ENCODE peak calls at places on chromosomes 13 and 19, in nine cellular contexts. G, Q, R, O, P, A, E, N and J are unnamed samples.

GRCh38 chr19:32862173-32862572 is 7.4 kb downstream of the SLC7A9 start:
- DNase-seq in A (no peak), G (no peak), R (no peak), Q (no peak), N (no peak), E (no peak), O (no peak), P (no peak), J (no peak)

GRCh38 chr13:24649685-24650038 is 30.5 kb upstream of the ATP12A start:
- DNase-seq in N (no peak), E (no peak), O (no peak), A (no peak), P (no peak), G (no peak), R (no peak), Q (no peak), J (no peak)

GRCh38 chr19:47523473-47523872 is 8.6 kb upstream of the NAPA start:
- DNase-seq in A (no peak), Q (no peak), P (no peak), O (no peak), E (no peak), R (no peak), G (no peak), N (no peak), J (peak; percentile 47)

GRCh38 chr13:111095031-111095840 is 19.9 kb upstream of the ARHGEF7 start:
- DNase-seq in G (no peak), R (no peak), O (no peak), E (no peak), A (no peak), P (no peak), N (no peak), Q (no peak), J (no peak)

GRCh38 chr19:43776285-43776684 is 4.5 kb downstream of the KCNN4 start:
- DNase-seq in R (no peak), E (no peak), A (no peak), O (no peak), Q (no peak), P (peak; percentile 54), G (no peak), N (no peak), J (peak; percentile 47)

GRCh38 chr19:33666196-33666595 is 44.4 kb downstream of the CHST8 start:
- DNase-seq in A (no peak), G (no peak), R (no peak), N (no peak), P (no peak), Q (no peak), E (no peak), O (no peak), J (no peak)

GRCh38 chr19:48784527-48784926 is 26.3 kb downstream of the BCAT2 start:
- DNase-seq in P (peak; percentile 58), R (no peak), Q (no peak), E (peak; percentile 53), A (peak; percentile 23), O (no peak), N (peak; percentile 20), G (no peak), J (no peak)

GRCh38 chr19:16382775-16383543 is 58.3 kb downstream of the KLF2 start:
- DNase-seq in G (peak; percentile 90), E (peak; percentile 81), Q (peak; percentile 72), R (peak; percentile 85), O (peak; percentile 88), N (peak; percentile 79), A (peak; percentile 93), P (peak; percentile 79), J (peak; percentile 82)

GRCh38 chr19:10288662-10289166 is 1.0 kb upstream of the ICAM5 start:
- DNase-seq in O (peak; percentile 76), Q (peak; percentile 49), E (peak; percentile 75), R (peak; percentile 40), G (peak; percentile 84), N (peak; percentile 57), A (peak; percentile 80), P (peak; percentile 94), J (peak; percentile 83)

GRCh38 chr19:48386981-48387380 is 4.4 kb downstream of the KDELR1 start:
- DNase-seq in P (no peak), G (no peak), R (no peak), A (no peak), N (no peak), E (peak; percentile 30), O (no peak), Q (no peak), J (no peak)

GRCh38 chr19:39351537-39352037 is 9.4 kb downstream of the SAMD4B start:
- DNase-seq in E (peak; percentile 42), A (peak; percentile 74), G (no peak), N (no peak), Q (no peak), P (peak; percentile 57), R (peak; percentile 28), O (no peak), J (peak; percentile 45)

GRCh38 chr13:30881191-30881651 is 24.9 kb upstream of the MEDAG start:
- DNase-seq in O (no peak), R (no peak), E (no peak), N (no peak), Q (peak; percentile 83), A (peak; percentile 48), P (no peak), G (no peak), J (no peak)

GRCh38 chr13:43261018-43261417 is 237.6 kb downstream of the DNAJC15 start:
- DNase-seq in A (peak; percentile 64), Q (peak; percentile 81), R (peak; percentile 90), G (no peak), O (no peak), N (peak; percentile 72), E (peak; percentile 29), P (no peak), J (no peak)

GRCh38 chr19:29672933-29673336 is 7.7 kb downstream of the PLEKHF1 start:
- DNase-seq in N (no peak), G (no peak), A (no peak), Q (no peak), E (no peak), R (no peak), P (no peak), O (no peak), J (peak; percentile 24)

GRCh38 chr19:33301011-33301899 is 1.1 kb downstream of the CEBPA start:
- DNase-seq in N (no peak), P (no peak), R (no peak), Q (no peak), A (peak; percentile 37), G (no peak), E (peak; percentile 59), O (peak; percentile 59), J (no peak)

GRCh38 chr19:35041548-35042055 is at the start of gene HPN:
- DNase-seq in O (peak; percentile 37), P (no peak), A (no peak), G (peak; percentile 96), E (no peak), Q (no peak), N (no peak), R (no peak), J (no peak)
- H3K4me2 ChIP-seq in O (peak within 1 kb of the TSS; percentile 81), P (peak within 1 kb of the TSS; percentile 57), A (no peak within 1 kb of the TSS), G (peak within 1 kb of the TSS; percentile 16), E (peak within 1 kb of the TSS; percentile 13), Q (peak within 1 kb of the TSS; percentile 40), N (peak within 1 kb of the TSS; percentile 69), R (no peak within 1 kb of the TSS), J (no peak within 1 kb of the TSS)

DNA sequence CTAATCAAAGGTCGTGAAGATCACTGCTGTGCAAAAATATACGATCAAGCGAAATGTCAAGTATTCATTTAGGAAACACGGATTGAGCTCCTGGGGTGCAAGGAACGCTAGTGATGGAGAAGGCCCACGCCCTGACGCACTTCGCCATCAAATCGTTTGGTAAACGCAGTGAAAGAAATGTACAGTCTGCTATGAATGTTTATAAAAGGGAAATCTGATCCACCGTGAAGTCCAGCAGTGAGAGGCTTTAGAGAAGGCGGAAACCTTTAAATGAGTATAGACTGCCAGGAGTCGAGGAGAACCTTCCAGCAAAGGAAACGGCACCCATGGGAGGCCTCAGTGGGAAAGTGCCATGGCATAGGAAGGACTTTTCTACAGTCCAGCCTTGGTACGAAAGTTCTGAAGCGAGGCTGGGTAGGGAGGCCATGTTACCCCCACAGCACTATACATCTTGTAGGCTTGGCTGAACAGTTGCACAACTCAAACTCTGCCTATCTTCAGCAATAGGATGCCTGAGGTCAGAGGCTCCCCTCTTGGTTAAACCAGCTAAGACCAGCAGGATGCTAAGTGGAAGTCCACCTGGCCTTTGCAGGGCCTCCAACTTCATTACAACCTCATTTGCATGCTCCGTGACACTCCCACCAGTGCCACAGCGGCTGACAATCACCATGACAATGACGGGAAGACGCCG is 20.4 kb downstream of the PCID2 start:
- DNase-seq in N (no peak), P (no peak), O (no peak), G (no peak), E (no peak), R (peak; percentile 33), A (no peak), Q (peak; percentile 36), J (no peak)
- H3K4me2 ChIP-seq in N (peak overlapping the region; percentile 29), P (no peak overlapping the region), O (no peak overlapping the region), G (no peak overlapping the region), E (peak overlapping the region; percentile 73), R (no peak overlapping the region), A (peak overlapping the region; percentile 64), Q (no peak overlapping the region), J (no peak overlapping the region)

GRCh38 chr13:48819376-48819775 is 156.3 kb upstream of the FNDC3A start:
- DNase-seq in A (peak; percentile 15), E (no peak), N (no peak), O (no peak), Q (no peak), R (no peak), G (no peak), P (no peak), J (no peak)

GRCh38 chr13:48819889-48820288 is 155.8 kb upstream of the FNDC3A start:
- DNase-seq in P (no peak), E (no peak), A (no peak), O (no peak), N (peak; percentile 55), R (no peak), Q (no peak), G (no peak), J (no peak)

GRCh38 chr13:48816696-48817095 is 159.0 kb upstream of the FNDC3A start:
- DNase-seq in Q (no peak), N (no peak), P (no peak), A (no peak), O (no peak), G (no peak), E (no peak), R (peak; percentile 31), J (no peak)

GRCh38 chr13:48817166-48817802 is 158.4 kb upstream of the FNDC3A start:
- DNase-seq in P (no peak), R (no peak), A (no peak), N (no peak), Q (no peak), O (no peak), G (no peak), E (no peak), J (no peak)

DNA sequence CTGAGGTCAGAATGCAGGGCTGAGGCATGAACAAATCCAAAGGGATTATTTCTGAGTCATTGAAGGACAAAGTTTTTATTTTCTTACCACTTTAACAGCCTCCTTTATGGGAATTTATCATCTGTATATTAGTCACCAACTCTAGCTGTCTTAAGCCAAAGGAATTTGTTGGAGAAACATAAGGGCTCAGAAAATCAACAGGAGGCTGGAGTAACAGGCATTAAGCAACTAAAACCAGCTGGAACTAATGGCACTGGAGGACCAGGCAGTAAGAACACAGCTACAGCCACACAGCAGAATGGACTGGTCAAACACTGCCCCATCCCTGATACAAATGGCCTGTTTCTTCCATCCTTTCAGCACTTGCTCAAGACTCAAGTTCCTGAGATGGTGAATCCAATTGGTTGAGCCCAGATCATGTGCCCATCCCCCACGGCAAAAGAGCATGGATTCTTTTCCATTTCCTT is 157.2 kb upstream of the FNDC3A start:
- DNase-seq in P (no peak), O (no peak), N (peak; percentile 82), E (peak; percentile 47), G (no peak), Q (peak; percentile 97), R (peak; percentile 98), A (peak; percentile 92), J (no peak)
- H3K4me2 ChIP-seq in P (no peak overlapping the region), O (no peak overlapping the region), N (peak overlapping the region; percentile 41), E (peak overlapping the region; percentile 54), G (no peak overlapping the region), Q (peak overlapping the region; percentile 15), R (peak overlapping the region; percentile 3), A (peak overlapping the region; percentile 34), J (no peak overlapping the region)

GRCh38 chr13:33284016-33284415 is 1.5 kb downstream of the STARD13 start:
- DNase-seq in Q (peak; percentile 62), E (no peak), G (no peak), N (no peak), O (no peak), P (no peak), R (peak; percentile 65), A (peak; percentile 55), J (no peak)
- H3K4me2 ChIP-seq in Q (peak overlapping the region; percentile 59), E (peak overlapping the region; percentile 73), G (no peak overlapping the region), N (peak overlapping the region; percentile 92), O (peak overlapping the region; percentile 80), P (no peak overlapping the region), R (peak overlapping the region; percentile 93), A (peak overlapping the region; percentile 96), J (no peak overlapping the region)